ENCODE peak calls at places on chromosomes 13 and 19, in four cellular contexts. T is HepG2, R is GM12878, F is A549. X is an unnamed sample.

GRCh38 chr13:46124531-46124966 is 19.7 kb upstream of the CPB2 start:
- DNase-seq in T (no peak), R (no peak), F (no peak), X (no peak)

GRCh38 chr19:2049741-2050348 is 1.2 kb downstream of the MKNK2 start:
- DNase-seq in T (peak), R (no peak), F (no peak), X (peak)

GRCh38 chr19:40503300-40503699 is 36.5 kb downstream of the SPTBN4 start:
- DNase-seq in T (no peak), R (no peak), F (no peak), X (peak)

GRCh38 chr13:110874508-110874960 is 40.3 kb downstream of the ANKRD10 start:
- DNase-seq in T (peak), R (no peak), F (peak), X (peak)

GRCh38 chr19:20388826-20389225 is 176.8 kb downstream of the ZNF737 start:
- DNase-seq in T (no peak), R (no peak), F (no peak), X (no peak)

GRCh38 chr13:98175823-98176222 is 1.2 kb downstream of the RNF113B start:
- DNase-seq in T (no peak), R (no peak), F (no peak), X (no peak)

GRCh38 chr19:7910321-7911161 is 4.1 kb upstream of the TGFBR3L start:
- DNase-seq in T (no peak), R (no peak), F (no peak), X (no peak)

GRCh38 chr19:18408053-18408476 is 10.6 kb upstream of the LRRC25 start:
- DNase-seq in T (no peak), R (peak), F (no peak), X (peak)

GRCh38 chr19:50239916-50240585 is 36.6 kb downstream of the MYH14 start:
- DNase-seq in T (no peak), R (no peak), F (no peak), X (no peak)

GRCh38 chr19:892243-892996 is 567 bp downstream of the MED16 start:
- DNase-seq in T (no peak), R (no peak), F (no peak), X (peak)

GRCh38 chr19:39823693-39824092 is 10.3 kb downstream of the DYRK1B start:
- DNase-seq in T (no peak), R (no peak), F (no peak), X (peak)

GRCh38 chr13:30480292-30480947 is 14.7 kb upstream of the HMGB1 start:
- DNase-seq in T (no peak), R (no peak), F (no peak), X (no peak)

GRCh38 chr19:4606921-4607678 is 32.2 kb upstream of the TNFAIP8L1 start:
- DNase-seq in T (no peak), R (no peak), F (no peak), X (peak)

GRCh38 chr19:54727562-54727961 is 3.3 kb downstream of the KIR3DL3 start:
- DNase-seq in T (no peak), R (no peak), F (no peak), X (no peak)

GRCh38 chr13:40031031-40031430 is 375.6 kb downstream of the COG6 start:
- DNase-seq in T (no peak), R (no peak), F (no peak), X (no peak)

GRCh38 chr13:38045278-38046048 is 175.9 kb upstream of the TRPC4 start:
- DNase-seq in T (peak), R (no peak), F (no peak), X (peak)

GRCh38 chr19:14672043-14672872 is 2.4 kb downstream of the ADGRE3 start:
- DNase-seq in T (no peak), R (no peak), F (no peak), X (no peak)

GRCh38 chr13:96025283-96025682 is 27.9 kb downstream of the UGGT2 start:
- DNase-seq in T (no peak), R (no peak), F (no peak), X (no peak)

GRCh38 chr13:74575729-74576125 is 441.5 kb upstream of the KLF12 start:
- DNase-seq in T (no peak), R (no peak), F (peak), X (peak)

GRCh38 chr13:74574964-74575728 is 440.9 kb upstream of the KLF12 start:
- DNase-seq in T (no peak), R (no peak), F (no peak), X (peak)

GRCh38 chr13:74570834-74571233 is 436.6 kb upstream of the KLF12 start:
- DNase-seq in T (no peak), R (no peak), F (no peak), X (no peak)

GRCh38 chr13:74571811-74572210 is 437.6 kb upstream of the KLF12 start:
- DNase-seq in T (no peak), R (no peak), F (no peak), X (no peak)

GRCh38 chr13:74573654-74574053 is 439.4 kb upstream of the KLF12 start:
- DNase-seq in T (peak), R (no peak), F (no peak), X (no peak)
- TF ChIP-seq PBX3 in T (no peak), R (no peak), F (no peak), X (no peak)

GRCh38 chr19:35977446-35978222 is 17.4 kb upstream of the SDHAF1 start:
- DNase-seq in T (peak), R (no peak), F (peak), X (peak)
- TF ChIP-seq REST in T (no peak), R (no peak), F (no peak), X (no peak)

GRCh38 chr13:90256746-90257145 is 1090.7 kb upstream of the MIR17HG start:
- DNase-seq in T (no peak), R (no peak), F (no peak), X (no peak)

GRCh38 chr13:90254437-90254836 is 1093.0 kb upstream of the MIR17HG start:
- DNase-seq in T (no peak), R (no peak), F (no peak), X (no peak)

GRCh38 chr13:90253806-90254205 is 1093.7 kb upstream of the MIR17HG start:
- DNase-seq in T (no peak), R (no peak), F (no peak), X (no peak)

GRCh38 chr13:90261343-90261742 is 1086.1 kb upstream of the MIR17HG start:
- DNase-seq in T (no peak), R (no peak), F (no peak), X (no peak)

DNA sequence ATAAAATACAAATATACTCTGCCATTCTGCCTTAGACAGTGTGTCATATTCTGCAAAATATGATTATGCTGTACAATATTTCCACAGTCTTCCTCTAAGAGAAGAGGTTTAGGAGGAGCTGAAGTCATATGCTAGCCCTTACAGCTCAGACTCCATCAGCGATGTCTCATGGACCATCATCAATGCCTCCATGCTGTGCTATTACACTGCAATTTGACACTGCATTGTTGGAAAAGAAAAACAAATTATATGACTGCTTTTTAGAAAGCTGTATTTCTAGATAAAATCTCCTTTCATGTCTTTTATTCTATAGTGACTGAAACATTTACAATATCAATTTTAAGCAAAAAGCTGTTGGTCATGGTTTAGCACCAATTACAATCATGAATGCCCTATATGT is 1089.4 kb upstream of the MIR17HG start:
- DNase-seq in T (no peak), R (no peak), F (no peak), X (no peak)
- TF ChIP-seq EP300 in T (no peak), R (no peak), F (no peak), X (no peak)

DNA sequence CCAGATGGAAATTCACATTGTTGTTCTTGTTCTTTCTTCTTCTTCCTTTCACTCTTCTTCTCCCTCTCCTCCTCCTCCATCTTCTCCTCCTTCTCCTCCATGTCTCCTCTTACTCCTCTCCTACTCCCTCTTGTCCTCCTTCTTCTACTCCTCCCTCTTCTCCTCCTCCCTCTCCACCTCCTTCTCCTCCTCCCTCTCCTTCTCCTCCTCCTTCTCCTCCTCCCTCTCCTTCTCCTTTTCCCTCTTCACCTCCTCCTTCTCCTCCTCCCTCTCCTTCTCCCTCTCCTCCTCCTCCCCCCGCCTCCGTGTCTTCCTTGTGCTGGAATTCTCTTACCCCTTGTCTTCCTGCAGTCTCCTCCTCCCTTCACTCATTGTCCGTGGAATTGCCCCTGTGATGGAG is 18.4 kb downstream of the CABP5 start:
- DNase-seq in T (no peak), R (no peak), F (no peak), X (no peak)
- TF ChIP-seq PBX3 in T (no peak), R (no peak), F (no peak), X (no peak)

GRCh38 chr19:9620842-9621155 is 233 bp downstream of the ZNF561 start:
- DNase-seq in T (no peak), R (no peak), F (no peak), X (no peak)

GRCh38 chr19:9615828-9616227 is 5.2 kb downstream of the ZNF561 start:
- DNase-seq in T (no peak), R (no peak), F (no peak), X (no peak)

GRCh38 chr19:9622531-9622930 is 1.5 kb upstream of the ZNF561 start:
- DNase-seq in T (no peak), R (no peak), F (no peak), X (no peak)

DNA sequence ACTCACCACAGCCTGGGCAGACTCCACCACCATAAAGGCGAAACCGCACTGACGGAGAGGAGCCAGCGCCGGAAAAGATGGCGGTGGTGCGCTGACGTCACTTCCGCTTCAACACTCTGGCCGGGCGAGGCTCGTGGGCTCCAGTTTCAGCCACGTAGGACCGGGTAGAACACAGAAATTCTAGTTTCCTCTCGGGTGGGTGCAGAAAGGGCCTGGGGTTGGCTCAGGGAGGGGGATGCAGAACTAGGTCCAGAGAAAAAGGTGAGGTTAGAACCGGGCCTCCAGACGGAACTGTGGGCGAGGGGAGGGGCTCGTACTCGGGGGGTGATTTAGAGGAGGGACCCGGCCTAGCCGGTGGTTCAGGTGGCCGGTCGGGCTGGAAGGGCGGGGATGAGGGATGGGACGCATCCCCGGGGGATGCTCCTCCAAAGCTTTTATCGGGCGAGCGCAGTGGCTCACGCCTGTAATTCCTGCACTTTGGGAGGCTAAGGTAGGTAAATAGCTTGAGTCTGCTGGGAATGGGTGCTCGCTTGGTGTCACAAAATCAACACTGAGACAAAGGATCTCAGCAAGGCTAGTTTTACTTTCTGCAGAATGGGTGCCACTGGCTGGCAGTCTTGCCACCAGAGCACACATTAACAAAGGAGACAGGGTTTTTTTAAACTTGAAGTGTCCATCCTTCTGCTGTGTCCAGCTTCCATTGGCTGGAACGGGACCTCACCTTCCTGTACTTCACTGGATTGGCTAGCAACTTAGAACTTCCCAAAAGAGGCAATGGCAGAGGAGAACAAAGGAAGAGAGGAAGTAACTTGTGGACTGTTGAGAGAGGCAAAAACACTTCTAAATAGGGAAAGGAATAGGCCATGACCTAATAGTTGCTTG is at the start of gene ZNF561:
- DNase-seq in T (peak), R (peak), F (peak), X (peak)
- TF ChIP-seq REST in T (peak), R (no peak), F (no peak), X (no peak)

GRCh38 chr13:66501187-66501586 is 728.9 kb downstream of the PCDH9 start:
- DNase-seq in T (no peak), R (no peak), F (no peak), X (no peak)
- TF ChIP-seq EP300 in T (no peak), R (no peak), F (no peak), X (no peak)

DNA sequence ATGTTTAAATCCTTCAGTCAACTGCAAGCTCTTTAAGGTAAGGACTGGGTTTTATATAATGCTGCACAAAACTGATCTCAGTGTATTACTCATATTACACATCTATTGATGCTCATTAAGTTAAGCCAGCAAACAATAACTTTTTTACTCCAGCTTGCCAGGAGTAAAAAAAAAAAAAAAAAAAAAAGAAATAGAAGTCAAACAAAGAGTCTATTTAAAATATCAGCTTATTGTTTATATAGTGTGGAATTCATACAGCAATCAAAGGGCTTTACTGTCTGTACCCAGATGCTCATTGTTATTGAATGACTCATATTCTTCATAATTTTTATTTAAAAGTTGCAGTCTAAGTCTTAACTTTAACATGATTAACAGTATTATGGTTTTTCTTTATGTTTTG is 21.8 kb upstream of the KBTBD7 start:
- DNase-seq in T (peak), R (no peak), F (no peak), X (no peak)
- TF ChIP-seq PBX3 in T (no peak), R (no peak), F (no peak), X (no peak)

GRCh38 chr13:42270160-42270856 is 1.6 kb upstream of the AKAP11 start:
- DNase-seq in T (no peak), R (no peak), F (no peak), X (no peak)

GRCh38 chr13:42270857-42271215 is 1.1 kb upstream of the AKAP11 start:
- DNase-seq in T (no peak), R (no peak), F (no peak), X (no peak)

GRCh38 chr13:42272776-42273175 is 824 bp downstream of the AKAP11 start:
- DNase-seq in T (no peak), R (no peak), F (no peak), X (no peak)

GRCh38 chr13:42271337-42272114 is 426 bp upstream of the AKAP11 start:
- DNase-seq in T (peak), R (peak), F (peak), X (peak)

DNA sequence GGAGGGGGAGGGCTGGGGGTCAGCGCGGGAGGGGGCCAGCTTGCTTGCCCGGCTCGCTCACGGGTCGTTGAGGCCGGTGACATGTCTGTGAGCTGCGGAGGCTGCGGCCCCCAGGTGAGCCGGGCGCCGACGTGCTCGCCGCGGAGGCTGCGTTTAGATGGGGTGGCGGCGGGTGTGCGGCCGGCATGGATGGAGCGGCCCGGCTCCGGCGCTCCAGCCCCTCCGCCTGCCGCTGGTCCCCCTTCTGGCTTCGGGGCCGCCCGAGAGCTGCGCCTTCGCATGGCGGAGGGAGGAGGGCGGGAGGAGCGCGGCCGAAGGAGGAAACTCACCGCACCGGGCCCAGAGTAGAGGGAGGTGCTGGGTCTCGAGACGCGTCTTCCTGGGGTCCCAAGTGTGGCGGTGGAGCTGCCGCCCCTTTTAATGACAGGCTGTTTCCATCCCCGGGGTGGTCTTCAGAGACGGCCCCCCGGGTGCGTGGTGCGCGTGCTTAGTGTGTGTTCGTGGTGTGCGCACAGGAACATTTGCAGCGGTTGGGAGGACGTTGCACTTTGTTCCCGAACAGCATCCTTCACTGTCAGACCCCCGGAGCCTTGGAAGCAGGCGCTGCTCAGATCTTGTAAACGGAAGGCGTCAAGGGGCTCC is at the start of gene AKAP11:
- DNase-seq in T (peak), R (no peak), F (peak), X (no peak)
- TF ChIP-seq REST in T (no peak), R (no peak), F (peak), X (no peak)

GRCh38 chr19:6078068-6078467 is 32.2 kb downstream of the RFX2 start:
- DNase-seq in T (no peak), R (no peak), F (no peak), X (no peak)
- TF ChIP-seq EP300 in T (no peak), R (no peak), F (no peak), X (no peak)

DNA sequence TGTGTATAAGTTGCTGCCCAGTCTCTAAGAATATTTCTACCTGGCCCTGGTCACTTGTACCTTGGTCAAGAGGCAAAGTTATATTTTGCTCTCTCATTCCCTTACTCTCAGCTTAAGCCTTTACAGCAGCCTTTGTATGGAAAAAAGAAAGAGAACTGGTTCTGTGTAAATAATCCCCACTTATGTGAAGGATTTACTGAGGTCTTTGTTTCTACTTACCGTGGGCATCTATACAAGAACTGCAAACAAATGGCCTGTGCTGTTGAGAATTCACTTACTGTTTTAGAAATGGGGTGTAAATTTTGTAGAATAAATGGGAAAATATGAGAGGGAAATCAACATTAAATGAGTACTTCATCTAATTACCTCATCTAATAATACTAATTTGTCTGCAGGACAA is 267.4 kb downstream of the PCDH20 start:
- DNase-seq in T (no peak), R (no peak), F (no peak), X (no peak)
- TF ChIP-seq PBX3 in T (no peak), R (no peak), F (no peak), X (no peak)

X was measured in SK-N-SH.